ENCODE peak calls at places on chromosomes 13 and 19, in four cellular contexts. F, Y, U and M are unnamed samples.

GRCh38 chr19:55206664-55207500 is 2.4 kb downstream of the PTPRH start:
- DNase-seq in U (peak), Y (peak), F (peak), M (no peak)

GRCh38 chr13:87274209-87274819 is 396.9 kb upstream of the SLITRK5 start:
- DNase-seq in Y (peak), F (peak), U (no peak), M (no peak)

GRCh38 chr13:33281951-33282595 is 3.5 kb downstream of the STARD13 start:
- DNase-seq in F (no peak), Y (no peak), U (no peak), M (no peak)

GRCh38 chr19:51681286-51681956 is 11.7 kb upstream of the SPACA6 start:
- DNase-seq in F (peak), Y (no peak), U (no peak), M (no peak)

GRCh38 chr13:102708991-102709390 is 14.1 kb upstream of the METTL21C start:
- DNase-seq in Y (no peak), F (no peak), U (no peak), M (no peak)

GRCh38 chr19:42461700-42462324 is 19.1 kb upstream of the CXCL17 start:
- DNase-seq in U (no peak), F (no peak), Y (no peak), M (no peak)

GRCh38 chr19:39448271-39448670 is 2.9 kb downstream of the SUPT5H start:
- DNase-seq in U (no peak), Y (no peak), F (no peak), M (no peak)

GRCh38 chr19:17337675-17338439 is 504 bp downstream of the GTPBP3 start:
- DNase-seq in F (peak), Y (no peak), U (no peak), M (peak)

GRCh38 chr19:19591133-19591825 is 27.2 kb downstream of the PBX4 start:
- DNase-seq in Y (no peak), U (peak), F (peak), M (no peak)

GRCh38 chr19:38433268-38433733 is at the start of gene RYR1:
- DNase-seq in Y (no peak), F (no peak), U (peak), M (peak)

GRCh38 chr13:99007414-99007986 is 29.6 kb upstream of the DOCK9 start:
- DNase-seq in F (no peak), Y (no peak), U (no peak), M (no peak)

GRCh38 chr13:48304132-48304876 is 753 bp downstream of the RB1 start:
- DNase-seq in Y (no peak), F (peak), U (peak), M (peak)

GRCh38 chr19:29499921-29500590 is 25.7 kb upstream of the VSTM2B start:
- DNase-seq in F (no peak), U (no peak), Y (no peak), M (no peak)

GRCh38 chr19:29549105-29550070 is 23.6 kb downstream of the VSTM2B start:
- DNase-seq in Y (no peak), F (no peak), U (peak), M (no peak)